ENCODE peak calls at places on chromosome 20, in six cellular contexts. O, G, X, Y, N and F are unnamed samples.

GRCh38 chr20:57062696-57063270 is 203.7 kb downstream of the BMP7 start:
- DNase-seq in G (no peak), O (no peak), N (no peak), Y (no peak), X (no peak), F (no peak)

GRCh38 chr20:48186447-48186846 is 401.2 kb upstream of the SULF2 start:
- DNase-seq in G (no peak), Y (no peak), X (no peak), N (no peak), O (no peak), F (no peak)

GRCh38 chr20:16147916-16148315 is 425.3 kb downstream of the KIF16B start:
- DNase-seq in O (no peak), N (no peak), G (no peak), Y (no peak), X (no peak), F (no peak)

GRCh38 chr20:52482049-52482448 is 290.5 kb upstream of the ZFP64 start:
- DNase-seq in X (no peak), Y (no peak), N (no peak), O (no peak), G (no peak), F (no peak)

GRCh38 chr20:47989957-47990356 is 204.7 kb upstream of the SULF2 start:
- DNase-seq in Y (no peak), O (no peak), N (no peak), X (no peak), G (no peak), F (no peak)

GRCh38 chr20:62910217-62910766 is 16.0 kb downstream of the DIDO1 start:
- DNase-seq in O (no peak), X (no peak), G (no peak), N (no peak), Y (no peak), F (no peak)

GRCh38 chr20:60254901-60255411 is 296.7 kb downstream of the CDH26 start:
- DNase-seq in X (no peak), G (no peak), O (no peak), N (no peak), Y (no peak), F (no peak)

GRCh38 chr20:14406495-14406894 is 69.1 kb upstream of the FLRT3 start:
- DNase-seq in G (peak; percentile 8), X (no peak), N (no peak), Y (no peak), O (no peak), F (no peak)

GRCh38 chr20:45948261-45948733 is 13.8 kb downstream of the PCIF1 start:
- DNase-seq in Y (no peak), N (no peak), O (no peak), X (no peak), G (no peak), F (no peak)

GRCh38 chr20:51385941-51386530 is 156.5 kb downstream of the NFATC2 start:
- DNase-seq in X (no peak), O (peak; percentile 24), N (peak; percentile 67), G (peak; percentile 53), Y (peak; percentile 35), F (no peak)

GRCh38 chr20:47063407-47063806 is 168.8 kb downstream of the EYA2 start:
- DNase-seq in O (no peak), X (no peak), Y (no peak), G (no peak), N (no peak), F (no peak)

GRCh38 chr20:34872604-34873224 is at the start of gene GGT7:
- DNase-seq in O (peak; percentile 35), G (peak; percentile 81), N (peak; percentile 60), X (peak; percentile 60), Y (peak; percentile 88), F (no peak)

GRCh38 chr20:6588296-6588695 is 179.2 kb upstream of the BMP2 start:
- DNase-seq in Y (no peak), O (no peak), X (no peak), G (no peak), N (peak; percentile 30), F (no peak)

GRCh38 chr20:47429409-47429808 is 72.3 kb upstream of the NCOA3 start:
- DNase-seq in Y (no peak), X (no peak), G (peak; percentile 81), N (no peak), O (no peak), F (no peak)

GRCh38 chr20:834151-834747 is 734 bp downstream of the FAM110A start:
- DNase-seq in O (no peak), Y (no peak), N (peak; percentile 20), G (no peak), X (no peak), F (no peak)

GRCh38 chr20:833121-833449 is 430 bp upstream of the FAM110A start:
- DNase-seq in Y (no peak), X (no peak), N (no peak), O (no peak), G (no peak), F (peak; percentile 32)

GRCh38 chr20:833450-834150 is at the start of gene FAM110A:
- DNase-seq in G (peak; percentile 90), N (peak; percentile 94), Y (peak; percentile 95), O (peak; percentile 83), X (peak; percentile 70), F (peak; percentile 37)

GRCh38 chr20:836188-836587 is 2.7 kb downstream of the FAM110A start:
- DNase-seq in Y (no peak), X (no peak), N (no peak), G (no peak), O (no peak), F (no peak)

DNA sequence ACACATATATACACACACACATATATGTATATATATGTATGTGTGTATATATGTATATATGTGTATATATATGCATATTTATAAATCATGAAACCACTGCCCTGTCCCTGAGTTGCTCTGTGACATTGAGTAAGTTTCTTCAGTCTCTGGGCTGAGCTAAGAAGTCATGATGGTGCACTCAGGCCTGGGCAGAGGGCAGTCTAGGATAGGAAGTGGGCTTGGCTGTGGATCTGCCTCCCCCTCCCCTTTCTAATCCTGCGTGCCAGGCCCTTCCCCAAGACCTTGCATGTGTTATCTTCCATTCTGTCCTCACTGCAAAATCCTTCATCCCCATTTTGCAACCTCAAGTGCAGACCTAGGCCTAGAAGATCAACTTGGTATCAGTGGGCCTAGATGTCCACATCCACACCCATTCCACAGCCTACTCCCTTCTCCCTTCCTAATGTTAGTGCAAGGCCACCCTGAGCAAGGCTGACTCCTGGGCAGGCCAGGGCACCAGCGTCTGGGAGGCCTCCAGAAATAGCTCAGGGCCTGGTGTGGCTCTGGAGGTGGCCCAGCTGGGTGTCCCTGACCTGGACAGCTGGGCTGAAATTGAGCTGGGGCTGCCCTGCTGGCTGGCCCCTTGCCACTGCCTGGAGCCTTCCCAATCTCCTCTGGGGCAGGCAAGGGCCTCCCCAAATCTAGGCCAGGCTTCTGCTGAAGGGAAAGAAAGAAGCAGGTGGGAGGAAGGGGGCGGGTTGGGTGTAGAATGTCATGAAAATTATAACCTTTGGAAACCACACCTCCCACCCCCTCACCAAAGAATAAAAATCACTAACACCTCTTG is 1.9 kb downstream of the FAM110A start:
- DNase-seq in G (no peak), N (no peak), X (no peak), Y (peak; percentile 59), O (no peak), F (no peak)
- H3K9ac ChIP-seq in G (no peak overlapping the region), N (no peak overlapping the region), X (no peak overlapping the region), Y (peak overlapping the region; percentile 46), O (peak overlapping the region; percentile 17), F (no peak overlapping the region)

GRCh38 chr20:37673429-37673828 is 20.4 kb upstream of the CTNNBL1 start:
- DNase-seq in O (no peak), G (no peak), X (no peak), N (no peak), Y (no peak), F (no peak)
- TF ChIP-seq POLR2AphosphoS5 in O (no peak), G (no peak), X (no peak), N (no peak), Y (no peak), F (no peak)

DNA sequence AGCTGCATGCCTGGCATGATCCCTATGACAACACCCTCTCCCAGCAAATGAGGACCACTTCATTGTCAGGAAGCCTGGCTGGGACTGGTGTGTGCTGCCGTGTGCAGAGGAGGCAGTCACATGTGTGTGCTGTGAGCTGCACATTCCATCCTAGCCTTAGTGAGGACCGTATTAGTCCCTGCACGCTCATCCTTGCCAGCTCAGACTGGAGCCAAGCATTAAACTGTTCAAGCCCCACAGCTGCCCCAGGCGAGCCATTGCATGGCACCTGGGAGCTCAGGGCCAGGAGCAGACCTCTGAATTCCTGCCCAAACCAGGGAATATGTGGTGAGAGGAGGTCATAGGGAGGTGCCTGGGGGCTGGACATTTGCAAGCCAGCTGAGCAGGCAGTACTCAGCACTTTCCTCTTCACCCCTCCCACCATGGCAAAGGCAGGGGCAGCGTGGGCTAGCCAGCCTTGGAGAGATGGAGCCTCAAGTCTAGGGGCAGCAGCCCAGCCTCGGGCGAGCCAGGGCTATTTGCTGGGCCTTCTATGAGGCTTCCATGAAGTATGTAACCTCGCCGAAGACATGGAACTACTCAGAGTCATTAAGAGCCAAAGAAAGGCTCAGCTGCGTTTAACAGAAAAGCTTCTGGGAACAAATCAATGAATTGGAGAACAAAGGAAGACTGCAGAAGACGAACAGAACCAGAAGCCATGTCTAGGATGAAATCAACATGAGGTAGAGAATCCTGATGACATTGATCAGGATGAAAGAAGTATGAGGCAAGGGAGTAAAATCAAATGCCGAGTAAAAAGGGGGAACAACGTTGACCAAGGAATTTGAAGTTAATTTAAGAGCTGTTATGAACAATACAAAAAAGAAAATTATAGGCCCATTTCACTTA is 8.6 kb upstream of the CCN5 start:
- DNase-seq in N (no peak), G (no peak), Y (no peak), X (no peak), O (no peak), F (no peak)
- H3K9ac ChIP-seq in N (no peak overlapping the region), G (no peak overlapping the region), Y (no peak overlapping the region), X (no peak overlapping the region), O (no peak overlapping the region), F (no peak overlapping the region)

GRCh38 chr20:4247261-4247660 is 231.9 kb upstream of the RNF24 start:
- DNase-seq in G (no peak), X (no peak), Y (no peak), N (no peak), O (no peak), F (no peak)

GRCh38 chr20:4243071-4243470 is 227.7 kb upstream of the RNF24 start:
- DNase-seq in Y (peak; percentile 49), N (no peak), X (no peak), G (no peak), O (no peak), F (no peak)

GRCh38 chr20:4246428-4246827 is 231.1 kb upstream of the RNF24 start:
- DNase-seq in Y (no peak), N (no peak), O (no peak), X (no peak), G (no peak), F (no peak)

GRCh38 chr20:4245542-4245941 is 230.2 kb upstream of the RNF24 start:
- DNase-seq in O (no peak), Y (no peak), X (no peak), N (no peak), G (no peak), F (no peak)

DNA sequence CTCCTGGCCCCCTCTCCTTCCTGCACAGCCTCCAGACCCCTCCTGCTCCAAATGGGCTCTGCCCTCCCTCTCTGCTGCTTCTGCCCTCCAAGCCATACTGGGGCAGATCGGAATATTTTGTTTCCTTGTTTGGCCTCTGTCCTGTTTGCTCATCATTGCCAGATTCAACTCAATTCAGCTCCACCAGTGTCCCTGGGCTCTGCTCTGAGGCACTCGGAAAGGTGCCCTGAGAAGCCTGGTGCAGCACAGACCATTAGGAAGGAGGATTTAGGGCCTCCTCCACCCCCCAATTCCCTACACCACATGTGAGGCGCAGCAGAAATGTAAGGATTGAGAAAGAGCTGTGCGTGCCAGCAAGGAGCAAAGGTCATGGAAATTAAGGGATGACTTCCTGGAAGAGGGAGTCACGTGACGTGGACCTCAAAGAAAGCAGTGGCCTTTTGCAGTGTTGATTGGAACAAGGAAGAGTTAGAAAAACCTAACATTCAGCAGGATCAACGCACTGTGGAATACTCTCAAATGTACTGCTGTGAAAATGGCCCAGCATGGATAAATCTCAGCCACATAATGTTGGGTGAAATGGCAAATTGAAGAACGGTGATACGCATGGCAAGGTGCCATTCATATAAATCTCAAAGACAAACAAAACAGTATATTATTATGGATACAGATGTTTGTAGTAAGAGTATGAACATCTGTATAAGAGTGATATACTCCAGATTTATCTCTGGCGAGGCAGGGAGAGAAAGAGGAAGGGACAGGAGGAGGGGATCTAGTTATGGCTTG is 229.5 kb upstream of the RNF24 start:
- DNase-seq in G (peak; percentile 95), Y (no peak), X (no peak), O (no peak), N (no peak), F (no peak)
- TF ChIP-seq POLR2AphosphoS5 in G (peak; percentile 49), Y (no peak), X (no peak), O (no peak), N (no peak), F (no peak)